ENCODE peak calls at places on chromosome 20, in seven cellular contexts. Y is HEK293T, D is activated T-cell treated with anti-CD3 and anti-CD28 coated beads for 24 hours, M is A673, Z is ovary, U is ureter, C is EH. G is an unnamed sample.

GRCh38 chr20:57389695-57390603 is 1.2 kb upstream of the RBM38 start:
- DNase-seq in M (no peak), Z (peak; percentile 80), U (no peak), C (no peak), D (peak; percentile 60), Y (no peak), G (no peak)

GRCh38 chr20:15018966-15019365 is 681.6 kb upstream of the FLRT3 start:
- DNase-seq in C (no peak), Y (no peak), M (no peak), Z (no peak), U (no peak), D (no peak), G (no peak)

GRCh38 chr20:53763707-53764415 is 170.2 kb upstream of the ZNF217 start:
- DNase-seq in Y (no peak), M (peak; percentile 68), D (no peak), C (peak; percentile 63), U (no peak), Z (no peak), G (no peak)

GRCh38 chr20:53838311-53838873 is 232.0 kb downstream of the BCAS1 start:
- DNase-seq in Y (no peak), D (no peak), M (no peak), U (no peak), C (no peak), Z (no peak), G (no peak)

GRCh38 chr20:7790189-7790588 is 150.1 kb downstream of the HAO1 start:
- DNase-seq in U (no peak), M (no peak), Z (no peak), D (no peak), C (peak; percentile 11), Y (no peak), G (no peak)

GRCh38 chr20:31644701-31645100 is 7.0 kb downstream of the COX4I2 start:
- DNase-seq in Y (no peak), C (no peak), U (no peak), D (no peak), Z (no peak), M (peak; percentile 33), G (peak; percentile 83)

GRCh38 chr20:4261333-4262284 is 246.3 kb upstream of the RNF24 start:
- DNase-seq in D (no peak), C (peak; percentile 61), Y (no peak), M (no peak), U (no peak), Z (no peak), G (no peak)

GRCh38 chr20:38842558-38842981 is 37.1 kb downstream of the PPP1R16B start:
- DNase-seq in C (no peak), Y (no peak), D (peak; percentile 69), Z (no peak), M (no peak), U (no peak), G (no peak)

GRCh38 chr20:16922834-16923233 is 174.7 kb downstream of the OTOR start:
- DNase-seq in M (peak; percentile 91), C (peak; percentile 89), U (no peak), Z (no peak), D (no peak), Y (no peak), G (no peak)

GRCh38 chr20:17202668-17203067 is 24.2 kb upstream of the PCSK2 start:
- DNase-seq in U (no peak), Y (peak; percentile 23), C (peak; percentile 13), Z (peak; percentile 19), D (no peak), M (peak; percentile 17), G (no peak)

GRCh38 chr20:24820345-24820744 is 128.7 kb upstream of the CST7 start:
- DNase-seq in C (no peak), U (no peak), Y (no peak), D (no peak), Z (no peak), M (no peak), G (no peak)

GRCh38 chr20:33724439-33725094 is 4.5 kb upstream of the PXMP4 start:
- DNase-seq in M (no peak), D (no peak), Y (no peak), U (no peak), C (no peak), Z (no peak), G (no peak)

GRCh38 chr20:51513545-51513944 is 29.0 kb downstream of the NFATC2 start:
- DNase-seq in Z (no peak), Y (no peak), U (no peak), C (no peak), M (no peak), D (no peak), G (peak; percentile 8)

GRCh38 chr20:41116282-41116960 is 20.9 kb upstream of the PLCG1 start:
- DNase-seq in D (no peak), Y (no peak), U (no peak), Z (no peak), C (no peak), M (no peak), G (no peak)

GRCh38 chr20:41734506-41734945 is 116.3 kb upstream of the CHD6 start:
- DNase-seq in Z (no peak), D (peak; percentile 8), M (peak; percentile 67), U (peak; percentile 47), C (peak; percentile 51), Y (peak; percentile 70), G (peak; percentile 70)

GRCh38 chr20:32017711-32018251 is 7.5 kb downstream of the CCM2L start:
- DNase-seq in M (no peak), D (no peak), Y (peak; percentile 56), Z (no peak), C (no peak), U (no peak), G (peak; percentile 82)

GRCh38 chr20:58059145-58059544 is 169.3 kb downstream of the ANKRD60 start:
- DNase-seq in D (no peak), C (no peak), M (no peak), Y (no peak), U (no peak), Z (no peak), G (no peak)

GRCh38 chr20:62621251-62622110 is 20.8 kb upstream of the SLCO4A1 start:
- DNase-seq in M (no peak), D (no peak), Y (no peak), C (no peak), U (no peak), Z (peak; percentile 31), G (peak; percentile 77)

GRCh38 chr20:61538481-61539265 is 286.6 kb downstream of the CDH4 start:
- DNase-seq in Z (no peak), D (no peak), M (no peak), C (no peak), U (no peak), Y (no peak), G (no peak)

GRCh38 chr20:32439132-32439829 is 81.2 kb downstream of the ASXL1 start:
- DNase-seq in Y (no peak), U (no peak), Z (no peak), D (peak; percentile 21), M (peak; percentile 30), C (peak; percentile 75), G (no peak)

GRCh38 chr20:44832724-44833123 is 22.4 kb upstream of the RIMS4 start:
- DNase-seq in C (peak; percentile 24), D (no peak), M (peak; percentile 70), Z (no peak), U (no peak), Y (no peak), G (peak; percentile 60)

GRCh38 chr20:36720510-36720909 is 25.4 kb downstream of the NDRG3 start:
- DNase-seq in D (no peak), U (no peak), Z (no peak), M (no peak), C (peak; percentile 16), Y (no peak), G (no peak)

GRCh38 chr20:50272413-50273120 is 81.9 kb downstream of the CEBPB start:
- DNase-seq in Z (no peak), M (no peak), D (no peak), U (no peak), Y (no peak), C (no peak), G (peak; percentile 76)

GRCh38 chr20:38114353-38114791 is 50.7 kb downstream of the TGM2 start:
- DNase-seq in C (peak; percentile 83), U (peak; percentile 38), D (no peak), Z (no peak), M (no peak), Y (no peak), G (no peak)

GRCh38 chr20:37725165-37725564 is 31.3 kb downstream of the CTNNBL1 start:
- DNase-seq in C (no peak), Y (no peak), U (no peak), M (no peak), D (no peak), Z (no peak), G (no peak)

GRCh38 chr20:57398231-57398821 is 7.1 kb downstream of the RBM38 start:
- DNase-seq in Y (no peak), Z (peak; percentile 81), C (no peak), D (peak; percentile 79), M (no peak), U (peak; percentile 70), G (no peak)

GRCh38 chr20:39269031-39269461 is 306.9 kb downstream of the DHX35 start:
- DNase-seq in Z (peak; percentile 20), Y (peak; percentile 68), D (peak; percentile 23), U (peak; percentile 55), C (peak; percentile 30), M (peak; percentile 63), G (peak; percentile 71)

GRCh38 chr20:60105404-60105803 is 147.2 kb downstream of the CDH26 start:
- DNase-seq in C (no peak), Y (no peak), U (no peak), M (no peak), D (no peak), Z (no peak), G (no peak)

GRCh38 chr20:53444386-53444785 is 149.3 kb downstream of the ZNF217 start:
- DNase-seq in Y (no peak), C (no peak), Z (peak; percentile 51), D (no peak), M (no peak), U (no peak), G (no peak)

GRCh38 chr20:41233976-41234514 is 83.5 kb downstream of the ZHX3 start:
- DNase-seq in U (no peak), Z (no peak), M (no peak), D (no peak), Y (no peak), C (no peak), G (no peak)

GRCh38 chr20:44866703-44867335 is 18.7 kb upstream of the YWHAB start:
- DNase-seq in Y (no peak), M (no peak), Z (no peak), U (no peak), C (no peak), D (no peak), G (no peak)

GRCh38 chr20:52003976-52004375 is 187.6 kb downstream of the ZFP64 start:
- DNase-seq in M (peak; percentile 70), Y (no peak), U (no peak), Z (no peak), D (no peak), C (no peak), G (peak; percentile 88)

GRCh38 chr20:237479-237878 is 10.4 kb downstream of the DEFB129 start:
- DNase-seq in U (no peak), Z (no peak), C (no peak), Y (no peak), D (peak; percentile 2), M (no peak), G (no peak)

GRCh38 chr20:38337561-38338140 is 8.6 kb upstream of the LBP start:
- DNase-seq in Y (peak; percentile 67), M (peak; percentile 21), U (no peak), C (peak; percentile 16), Z (no peak), D (no peak), G (peak; percentile 77)

GRCh38 chr20:19993937-19994667 is 23.1 kb upstream of the NAA20 start:
- DNase-seq in M (no peak), D (no peak), U (no peak), C (peak; percentile 69), Y (no peak), Z (no peak), G (no peak)

GRCh38 chr20:47406849-47407682 is 50.6 kb upstream of the ZMYND8 start:
- DNase-seq in U (no peak), D (no peak), C (no peak), Y (no peak), M (no peak), Z (no peak), G (no peak)

GRCh38 chr20:44423480-44423879 is 52.2 kb upstream of the TTPAL start:
- DNase-seq in Z (no peak), C (no peak), Y (no peak), M (peak; percentile 20), D (no peak), U (no peak), G (no peak)

GRCh38 chr20:62924567-62925419 is 1.5 kb downstream of the DIDO1 start:
- DNase-seq in U (no peak), Z (no peak), C (peak; percentile 53), Y (no peak), D (no peak), M (peak; percentile 37), G (no peak)